ENCODE peak calls at places on chromosome 21, in four cellular contexts. One of them, this sample, is unnamed.
A peak's percentile ranks its signal among the peaks of the same experiment; 100 is the strongest.

GRCh38 chr21:15221799-15222386 is 157.1 kb upstream of the NRIP1 start:
- DNase-seq in endothelial cell of umbilical vein: no peak
- DNase-seq in hepatocyte: peak; percentile 48
- DNase-seq in CD8-positive, alpha-beta T cell: no peak
- DNase-seq in this sample: peak; percentile 92

GRCh38 chr21:30829659-30830058 is at the start of gene KRTAP7-1:
- DNase-seq in CD8-positive, alpha-beta T cell: no peak
- DNase-seq in endothelial cell of umbilical vein: no peak
- DNase-seq in hepatocyte: no peak
- DNase-seq in this sample: no peak

GRCh38 chr21:17454315-17455027 is 58.4 kb upstream of the CXADR start:
- DNase-seq in hepatocyte: peak; percentile 74
- DNase-seq in CD8-positive, alpha-beta T cell: no peak
- DNase-seq in endothelial cell of umbilical vein: peak; percentile 73
- DNase-seq in this sample: peak; percentile 85

GRCh38 chr21:41232055-41232454 is 64.1 kb downstream of the BACE2 start:
- DNase-seq in CD8-positive, alpha-beta T cell: no peak
- DNase-seq in hepatocyte: no peak
- DNase-seq in endothelial cell of umbilical vein: no peak
- DNase-seq in this sample: no peak

GRCh38 chr21:42385619-42386018 is 10.2 kb downstream of the TMPRSS3 start:
- DNase-seq in CD8-positive, alpha-beta T cell: no peak
- DNase-seq in endothelial cell of umbilical vein: no peak
- DNase-seq in hepatocyte: no peak
- DNase-seq in this sample: no peak

GRCh38 chr21:35503646-35504045 is 454.5 kb upstream of the RUNX1 start:
- DNase-seq in hepatocyte: no peak
- DNase-seq in CD8-positive, alpha-beta T cell: peak; percentile 5
- DNase-seq in endothelial cell of umbilical vein: peak; percentile 71
- DNase-seq in this sample: no peak

GRCh38 chr21:41983229-41983628 is 26.9 kb downstream of the ZBTB21 start:
- DNase-seq in CD8-positive, alpha-beta T cell: no peak
- DNase-seq in hepatocyte: no peak
- DNase-seq in endothelial cell of umbilical vein: no peak
- DNase-seq in this sample: no peak

GRCh38 chr21:31370893-31371652 is 27.0 kb upstream of the TIAM1 start:
- DNase-seq in CD8-positive, alpha-beta T cell: no peak
- DNase-seq in endothelial cell of umbilical vein: no peak
- DNase-seq in hepatocyte: peak; percentile 39
- DNase-seq in this sample: no peak

GRCh38 chr21:28436286-28436932 is 556.3 kb downstream of the LTN1 start:
- DNase-seq in CD8-positive, alpha-beta T cell: no peak
- DNase-seq in endothelial cell of umbilical vein: peak; percentile 61
- DNase-seq in hepatocyte: peak; percentile 45
- DNase-seq in this sample: no peak

GRCh38 chr21:44773291-44773932 is 28.2 kb downstream of the UBE2G2 start:
- DNase-seq in endothelial cell of umbilical vein: no peak
- DNase-seq in CD8-positive, alpha-beta T cell: no peak
- DNase-seq in hepatocyte: no peak
- DNase-seq in this sample: no peak

GRCh38 chr21:45322960-45323461 is 35.3 kb upstream of the POFUT2 start:
- DNase-seq in endothelial cell of umbilical vein: no peak
- DNase-seq in CD8-positive, alpha-beta T cell: no peak
- DNase-seq in hepatocyte: no peak
- DNase-seq in this sample: no peak

GRCh38 chr21:27450216-27450615 is 483.3 kb upstream of the ADAMTS5 start:
- DNase-seq in hepatocyte: no peak
- DNase-seq in endothelial cell of umbilical vein: peak; percentile 69
- DNase-seq in CD8-positive, alpha-beta T cell: no peak
- DNase-seq in this sample: no peak

GRCh38 chr21:46091631-46092025 is 6.3 kb upstream of the COL6A2 start:
- DNase-seq in endothelial cell of umbilical vein: no peak
- DNase-seq in hepatocyte: no peak
- DNase-seq in CD8-positive, alpha-beta T cell: no peak
- DNase-seq in this sample: no peak

GRCh38 chr21:10464975-10465374 is 56.4 kb upstream of the TPTE start:
- DNase-seq in hepatocyte: no peak
- DNase-seq in endothelial cell of umbilical vein: no peak
- DNase-seq in CD8-positive, alpha-beta T cell: no peak
- DNase-seq in this sample: no peak

GRCh38 chr21:29208666-29209059 is 78.2 kb downstream of the MAP3K7CL start:
- DNase-seq in CD8-positive, alpha-beta T cell: no peak
- DNase-seq in endothelial cell of umbilical vein: peak; percentile 84
- DNase-seq in hepatocyte: no peak
- DNase-seq in this sample: no peak

GRCh38 chr21:16115461-16115860 is 385.7 kb downstream of the USP25 start:
- DNase-seq in endothelial cell of umbilical vein: peak; percentile 14
- DNase-seq in hepatocyte: no peak
- DNase-seq in CD8-positive, alpha-beta T cell: no peak
- DNase-seq in this sample: no peak

GRCh38 chr21:44709426-44710293 is 1.7 kb downstream of the TSPEAR start:
- DNase-seq in endothelial cell of umbilical vein: no peak
- DNase-seq in CD8-positive, alpha-beta T cell: no peak
- DNase-seq in hepatocyte: no peak
- DNase-seq in this sample: peak; percentile 12

GRCh38 chr21:41876928-41877652 is 2.1 kb downstream of the PRDM15 start:
- DNase-seq in endothelial cell of umbilical vein: no peak
- DNase-seq in hepatocyte: no peak
- DNase-seq in CD8-positive, alpha-beta T cell: no peak
- DNase-seq in this sample: no peak

GRCh38 chr21:23890652-23891051 is 1716.6 kb downstream of the MRPL39 start:
- DNase-seq in endothelial cell of umbilical vein: no peak
- DNase-seq in hepatocyte: no peak
- DNase-seq in CD8-positive, alpha-beta T cell: no peak
- DNase-seq in this sample: peak; percentile 12

GRCh38 chr21:44800971-44801467 is 601 bp downstream of the UBE2G2 start:
- DNase-seq in CD8-positive, alpha-beta T cell: no peak
- DNase-seq in endothelial cell of umbilical vein: peak; percentile 39
- DNase-seq in hepatocyte: peak; percentile 37
- DNase-seq in this sample: no peak

GRCh38 chr21:42039470-42039901 is 29.3 kb upstream of the ZBTB21 start:
- DNase-seq in CD8-positive, alpha-beta T cell: no peak
- DNase-seq in hepatocyte: peak; percentile 52
- DNase-seq in endothelial cell of umbilical vein: no peak
- DNase-seq in this sample: no peak

GRCh38 chr21:31952828-31953227 is 80.0 kb downstream of the HUNK start:
- DNase-seq in endothelial cell of umbilical vein: no peak
- DNase-seq in hepatocyte: no peak
- DNase-seq in CD8-positive, alpha-beta T cell: no peak
- DNase-seq in this sample: no peak

GRCh38 chr21:36209626-36210171 is 53.1 kb downstream of the DOP1B start:
- DNase-seq in endothelial cell of umbilical vein: peak; percentile 42
- DNase-seq in CD8-positive, alpha-beta T cell: peak; percentile 8
- DNase-seq in hepatocyte: peak; percentile 72
- DNase-seq in this sample: peak; percentile 75

GRCh38 chr21:45424854-45425795 is 20.2 kb downstream of the COL18A1 start:
- DNase-seq in CD8-positive, alpha-beta T cell: no peak
- DNase-seq in hepatocyte: no peak
- DNase-seq in endothelial cell of umbilical vein: no peak
- DNase-seq in this sample: no peak

GRCh38 chr21:41170442-41170841 is 2.5 kb downstream of the BACE2 start:
- DNase-seq in endothelial cell of umbilical vein: peak; percentile 56
- DNase-seq in CD8-positive, alpha-beta T cell: no peak
- DNase-seq in hepatocyte: peak; percentile 63
- DNase-seq in this sample: peak; percentile 80

GRCh38 chr21:16473965-16474364 is 744.2 kb downstream of the USP25 start:
- DNase-seq in hepatocyte: no peak
- DNase-seq in CD8-positive, alpha-beta T cell: no peak
- DNase-seq in endothelial cell of umbilical vein: no peak
- DNase-seq in this sample: no peak

GRCh38 chr21:45845790-45846130 is 135.8 kb upstream of the COL6A1 start:
- DNase-seq in CD8-positive, alpha-beta T cell: no peak
- DNase-seq in hepatocyte: no peak
- DNase-seq in endothelial cell of umbilical vein: no peak
- DNase-seq in this sample: peak; percentile 3

GRCh38 chr21:44658913-44659595 is 1.3 kb downstream of the KRTAP12-3 start:
- DNase-seq in endothelial cell of umbilical vein: no peak
- DNase-seq in hepatocyte: no peak
- DNase-seq in CD8-positive, alpha-beta T cell: no peak
- DNase-seq in this sample: no peak

GRCh38 chr21:8990326-8991087 is 1530.9 kb upstream of the TPTE start:
- DNase-seq in hepatocyte: no peak
- DNase-seq in endothelial cell of umbilical vein: no peak
- DNase-seq in CD8-positive, alpha-beta T cell: no peak
- DNase-seq in this sample: no peak

GRCh38 chr21:41345934-41346685 is 15.7 kb upstream of the MX2 start:
- DNase-seq in hepatocyte: no peak
- DNase-seq in CD8-positive, alpha-beta T cell: no peak
- DNase-seq in endothelial cell of umbilical vein: no peak
- DNase-seq in this sample: no peak

GRCh38 chr21:45923146-45923545 is 58.4 kb upstream of the COL6A1 start:
- DNase-seq in hepatocyte: peak; percentile 86
- DNase-seq in endothelial cell of umbilical vein: peak; percentile 29
- DNase-seq in CD8-positive, alpha-beta T cell: peak; percentile 55
- DNase-seq in this sample: peak; percentile 83

GRCh38 chr21:40938078-40938477 is 91.1 kb upstream of the DSCAM start:
- DNase-seq in endothelial cell of umbilical vein: no peak
- DNase-seq in CD8-positive, alpha-beta T cell: no peak
- DNase-seq in hepatocyte: no peak
- DNase-seq in this sample: no peak

GRCh38 chr21:33531007-33531406 is 10.9 kb downstream of the GART start:
- DNase-seq in hepatocyte: no peak
- DNase-seq in endothelial cell of umbilical vein: no peak
- DNase-seq in CD8-positive, alpha-beta T cell: no peak
- DNase-seq in this sample: no peak
- TF ChIP-seq CTCF in hepatocyte: no peak
- TF ChIP-seq CTCF in endothelial cell of umbilical vein: no peak
- TF ChIP-seq CTCF in CD8-positive, alpha-beta T cell: no peak
- TF ChIP-seq CTCF in this sample: no peak

GRCh38 chr21:20647603-20648002 is 350.6 kb upstream of the NCAM2 start:
- DNase-seq in endothelial cell of umbilical vein: no peak
- DNase-seq in CD8-positive, alpha-beta T cell: no peak
- DNase-seq in hepatocyte: no peak
- DNase-seq in this sample: no peak

GRCh38 chr21:20646431-20646830 is 351.8 kb upstream of the NCAM2 start:
- DNase-seq in CD8-positive, alpha-beta T cell: no peak
- DNase-seq in endothelial cell of umbilical vein: no peak
- DNase-seq in hepatocyte: no peak
- DNase-seq in this sample: no peak

GRCh38 chr21:20644552-20644951 is 353.7 kb upstream of the NCAM2 start:
- DNase-seq in hepatocyte: no peak
- DNase-seq in endothelial cell of umbilical vein: no peak
- DNase-seq in CD8-positive, alpha-beta T cell: no peak
- DNase-seq in this sample: no peak

GRCh38 chr21:20645344-20645743 is 352.9 kb upstream of the NCAM2 start:
- DNase-seq in CD8-positive, alpha-beta T cell: no peak
- DNase-seq in hepatocyte: no peak
- DNase-seq in endothelial cell of umbilical vein: no peak
- DNase-seq in this sample: no peak

DNA sequence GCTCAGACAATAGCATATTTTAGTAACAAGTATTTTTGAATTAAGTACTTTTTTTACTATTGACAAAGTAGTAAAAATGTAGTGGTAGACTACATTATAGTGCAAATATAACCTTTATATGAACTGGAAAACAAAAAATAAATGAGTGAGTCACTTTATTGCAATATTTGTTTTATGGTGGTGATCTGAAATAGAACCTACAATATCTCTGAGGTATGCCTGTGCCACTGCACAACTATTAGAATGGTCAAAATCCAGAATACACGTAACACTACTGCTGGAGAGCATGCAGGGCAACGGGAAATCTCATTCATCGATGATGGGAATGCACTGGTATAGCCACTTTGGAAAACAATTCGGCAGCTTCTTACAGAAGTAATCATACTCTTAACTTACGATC is 349.0 kb upstream of the NCAM2 start:
- DNase-seq in CD8-positive, alpha-beta T cell: no peak
- DNase-seq in hepatocyte: no peak
- DNase-seq in endothelial cell of umbilical vein: no peak
- DNase-seq in this sample: no peak
- H3K27ac ChIP-seq in CD8-positive, alpha-beta T cell: no peak overlapping the region
- H3K27ac ChIP-seq in hepatocyte: no peak overlapping the region
- H3K27ac ChIP-seq in endothelial cell of umbilical vein: no peak overlapping the region
- H3K27ac ChIP-seq in this sample: no peak overlapping the region

GRCh38 chr21:25424045-25424444 is 183.2 kb downstream of the MRPL39 start:
- DNase-seq in CD8-positive, alpha-beta T cell: no peak
- DNase-seq in hepatocyte: no peak
- DNase-seq in endothelial cell of umbilical vein: no peak
- DNase-seq in this sample: no peak

GRCh38 chr21:25424674-25425073 is 182.6 kb downstream of the MRPL39 start:
- DNase-seq in endothelial cell of umbilical vein: no peak
- DNase-seq in CD8-positive, alpha-beta T cell: no peak
- DNase-seq in hepatocyte: no peak
- DNase-seq in this sample: no peak

GRCh38 chr21:25426580-25426979 is 180.7 kb downstream of the MRPL39 start:
- DNase-seq in CD8-positive, alpha-beta T cell: no peak
- DNase-seq in hepatocyte: no peak
- DNase-seq in endothelial cell of umbilical vein: no peak
- DNase-seq in this sample: no peak

GRCh38 chr21:25422610-25423608 is 184.4 kb downstream of the MRPL39 start:
- DNase-seq in endothelial cell of umbilical vein: no peak
- DNase-seq in CD8-positive, alpha-beta T cell: no peak
- DNase-seq in hepatocyte: no peak
- DNase-seq in this sample: no peak

GRCh38 chr21:25425156-25425555 is 182.1 kb downstream of the MRPL39 start:
- DNase-seq in hepatocyte: no peak
- DNase-seq in CD8-positive, alpha-beta T cell: no peak
- DNase-seq in endothelial cell of umbilical vein: no peak
- DNase-seq in this sample: no peak
- H3K4me3 ChIP-seq in hepatocyte: no peak overlapping the region
- H3K4me3 ChIP-seq in CD8-positive, alpha-beta T cell: no peak overlapping the region
- H3K4me3 ChIP-seq in endothelial cell of umbilical vein: no peak overlapping the region
- H3K4me3 ChIP-seq in this sample: no peak overlapping the region

GRCh38 chr21:39126486-39126806 is 56.8 kb downstream of the PSMG1 start:
- DNase-seq in endothelial cell of umbilical vein: no peak
- DNase-seq in CD8-positive, alpha-beta T cell: no peak
- DNase-seq in hepatocyte: no peak
- DNase-seq in this sample: no peak
- TF ChIP-seq CTCF in endothelial cell of umbilical vein: no peak
- TF ChIP-seq CTCF in CD8-positive, alpha-beta T cell: no peak
- TF ChIP-seq CTCF in hepatocyte: no peak
- TF ChIP-seq CTCF in this sample: no peak

GRCh38 chr21:37458669-37459276 is 92.2 kb downstream of the DYRK1A start:
- DNase-seq in hepatocyte: no peak
- DNase-seq in endothelial cell of umbilical vein: no peak
- DNase-seq in CD8-positive, alpha-beta T cell: no peak
- DNase-seq in this sample: no peak
- H3K27ac ChIP-seq in hepatocyte: peak overlapping the region; percentile 58
- H3K27ac ChIP-seq in endothelial cell of umbilical vein: no peak overlapping the region
- H3K27ac ChIP-seq in CD8-positive, alpha-beta T cell: no peak overlapping the region
- H3K27ac ChIP-seq in this sample: no peak overlapping the region

This sample was measured in WERI-Rb-1.